ENCODE peak calls at places on chromosomes 7 and 10, in five cellular contexts. M is body of pancreas, C is kidney, L is HepG2, T is mesenchymal stem cell. F is an unnamed sample.

GRCh38 chr10:112792487-112793196 is 157.4 kb upstream of the TCF7L2 start:
- DNase-seq in L (no peak), C (peak; percentile 78), T (peak; percentile 61), M (peak; percentile 38), F (peak; percentile 68)

GRCh38 chr10:29326299-29326698 is 37.4 kb downstream of the LYZL1 start:
- DNase-seq in L (no peak), C (no peak), M (no peak), T (no peak), F (no peak)

GRCh38 chr7:1176891-1177373 is 16.9 kb upstream of the ZFAND2A start:
- DNase-seq in L (peak; percentile 39), T (peak; percentile 55), C (no peak), M (peak; percentile 84), F (peak; percentile 36)

GRCh38 chr7:39405591-39405990 is 160.6 kb upstream of the YAE1 start:
- DNase-seq in C (no peak), M (no peak), L (no peak), T (no peak), F (no peak)

GRCh38 chr7:33250421-33250827 is 121.1 kb downstream of the BBS9 start:
- DNase-seq in M (no peak), C (no peak), T (peak; percentile 6), L (no peak), F (peak; percentile 93)

GRCh38 chr7:42181566-42181965 is 55.4 kb downstream of the GLI3 start:
- DNase-seq in C (no peak), L (no peak), T (no peak), M (no peak), F (no peak)

GRCh38 chr10:124323145-124323725 is 95.5 kb downstream of the OAT start:
- DNase-seq in C (no peak), T (peak; percentile 66), M (no peak), L (no peak), F (no peak)

GRCh38 chr10:124733566-124734245 is 10.5 kb downstream of the FAM53B start:
- DNase-seq in M (no peak), C (peak; percentile 50), L (no peak), T (no peak), F (no peak)

GRCh38 chr10:119655566-119656001 is 4.4 kb downstream of the BAG3 start:
- DNase-seq in M (peak; percentile 29), L (no peak), T (peak; percentile 96), C (peak; percentile 67), F (peak; percentile 82)

GRCh38 chr7:40475681-40475982 is 340.8 kb downstream of the SUGCT start:
- DNase-seq in T (no peak), L (no peak), M (no peak), C (no peak), F (no peak)

GRCh38 chr10:79468015-79468560 is 22.7 kb upstream of the ZCCHC24 start:
- DNase-seq in L (no peak), M (no peak), T (no peak), C (no peak), F (no peak)

GRCh38 chr7:29442146-29442545 is 121.5 kb upstream of the PRR15 start:
- DNase-seq in C (no peak), M (peak; percentile 14), L (no peak), T (no peak), F (peak; percentile 35)

GRCh38 chr10:65907199-65907712 is 1018.6 kb upstream of the LRRTM3 start:
- DNase-seq in C (no peak), L (no peak), T (no peak), M (no peak), F (no peak)

GRCh38 chr10:65910209-65910608 is 1015.6 kb upstream of the LRRTM3 start:
- DNase-seq in T (no peak), L (no peak), C (no peak), M (no peak), F (no peak)

GRCh38 chr10:65911431-65911830 is 1014.4 kb upstream of the LRRTM3 start:
- DNase-seq in L (no peak), M (no peak), C (no peak), T (no peak), F (no peak)
- H3K4me1 ChIP-seq in L (no peaks in the 10 kb centered on the region), M (no peaks in the 10 kb centered on the region), C (no peaks in the 10 kb centered on the region), T (no peaks in the 10 kb centered on the region), F (no peaks in the 10 kb centered on the region)

GRCh38 chr10:71249996-71250395 is 37.6 kb downstream of the UNC5B start:
- DNase-seq in M (no peak), L (no peak), C (no peak), T (no peak), F (no peak)

GRCh38 chr10:71251319-71251718 is 38.9 kb downstream of the UNC5B start:
- DNase-seq in T (no peak), L (no peak), M (no peak), C (no peak), F (no peak)

GRCh38 chr10:71250842-71251241 is 38.5 kb downstream of the UNC5B start:
- DNase-seq in T (no peak), M (no peak), C (no peak), L (no peak), F (no peak)

GRCh38 chr10:71252195-71252594 is 39.8 kb downstream of the UNC5B start:
- DNase-seq in T (no peak), L (no peak), C (no peak), M (no peak), F (no peak)

DNA sequence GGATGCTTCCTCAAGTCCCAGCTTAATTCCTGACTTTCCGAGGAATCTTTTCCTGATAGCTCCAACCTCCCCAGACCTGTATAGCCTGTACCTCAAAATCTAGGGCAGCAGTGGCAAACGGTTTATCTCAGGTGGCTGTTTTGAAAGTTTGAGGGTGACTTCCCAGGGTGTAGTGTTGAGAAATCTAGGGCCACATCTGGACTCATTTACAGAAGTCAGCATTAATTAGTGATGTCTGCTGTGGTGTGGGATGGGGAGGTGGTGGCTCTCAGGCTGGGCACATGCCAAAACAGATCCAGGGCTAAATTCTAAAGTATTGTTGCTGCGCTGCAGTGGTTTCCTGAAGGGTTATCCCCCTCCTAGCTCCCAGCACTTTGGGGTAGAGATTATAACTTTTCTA is 38.0 kb downstream of the UNC5B start:
- DNase-seq in M (no peak), C (no peak), L (no peak), T (no peak), F (no peak)
- H3K4me1 ChIP-seq in M (peaks cover 11% of the 10 kb centered on the region), C (no peaks in the 10 kb centered on the region), L (no peaks in the 10 kb centered on the region), T (no peaks in the 10 kb centered on the region), F (peaks cover 8% of the 10 kb centered on the region)

GRCh38 chr7:100722480-100723212 is 2.4 kb downstream of the EPO start:
- DNase-seq in C (peak; percentile 60), T (no peak), M (peak; percentile 93), L (no peak), F (no peak)

GRCh38 chr7:100720645-100721504 is 607 bp downstream of the EPO start:
- DNase-seq in C (no peak), M (no peak), L (peak; percentile 35), T (no peak), F (no peak)

GRCh38 chr7:100726998-100727761 is 6.2 kb upstream of the ZAN start:
- DNase-seq in C (no peak), T (peak; percentile 51), L (peak; percentile 32), M (no peak), F (peak; percentile 97)

GRCh38 chr7:100721505-100721812 is 1.2 kb downstream of the EPO start:
- DNase-seq in T (no peak), C (no peak), M (no peak), L (no peak), F (no peak)

GRCh38 chr7:100723732-100724275 is 3.5 kb downstream of the EPO start:
- DNase-seq in C (no peak), M (peak; percentile 37), L (peak; percentile 44), T (no peak), F (no peak)
- H3K4me1 ChIP-seq in C (no peaks in the 10 kb centered on the region), M (peaks cover 58% of the 10 kb centered on the region), L (peaks cover 94% of the 10 kb centered on the region), T (peaks cover 9% of the 10 kb centered on the region), F (peaks cover 4% of the 10 kb centered on the region)

GRCh38 chr7:139747662-139748372 is 30.0 kb downstream of the HIPK2 start:
- DNase-seq in M (no peak), T (no peak), C (no peak), L (no peak), F (no peak)
- H3K4me1 ChIP-seq in M (peaks cover 37% of the 10 kb centered on the region), T (peaks cover 29% of the 10 kb centered on the region), C (peaks cover 45% of the 10 kb centered on the region), L (peaks cover 69% of the 10 kb centered on the region), F (peaks cover 6% of the 10 kb centered on the region)

GRCh38 chr10:69647101-69647500 is 17.1 kb downstream of the FAM241B start:
- DNase-seq in M (no peak), T (no peak), C (peak; percentile 5), L (no peak), F (no peak)
- H3K4me1 ChIP-seq in M (no peaks in the 10 kb centered on the region), T (peaks cover 22% of the 10 kb centered on the region), C (no peaks in the 10 kb centered on the region), L (no peaks in the 10 kb centered on the region), F (no peaks in the 10 kb centered on the region)

DNA sequence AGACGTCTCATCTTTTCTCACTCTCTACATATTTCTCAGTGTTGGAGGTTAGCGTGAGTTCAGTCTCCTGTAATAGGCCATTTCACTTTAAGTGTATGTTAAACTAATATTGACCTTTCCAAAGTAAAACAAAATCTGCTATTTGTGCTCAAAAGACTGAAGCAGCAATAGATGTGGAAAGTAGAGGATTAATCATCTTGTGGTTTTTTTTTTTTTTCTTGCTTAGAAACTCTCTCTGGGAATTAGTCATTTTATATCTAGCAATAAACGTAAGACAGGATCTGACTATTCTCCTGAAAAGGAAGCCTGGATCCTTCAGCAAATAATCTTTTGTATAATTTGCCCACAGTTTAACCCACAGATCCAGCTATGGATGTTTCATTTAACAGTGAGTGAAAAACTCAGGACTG is 81.7 kb downstream of the NRP1 start:
- DNase-seq in T (peak; percentile 77), L (peak; percentile 7), C (no peak), M (no peak), F (peak; percentile 88)
- H3K4me1 ChIP-seq in T (peaks cover 16% of the 10 kb centered on the region), L (peaks cover 56% of the 10 kb centered on the region), C (peaks cover 7% of the 10 kb centered on the region), M (no peaks in the 10 kb centered on the region), F (peaks cover 28% of the 10 kb centered on the region)

GRCh38 chr10:17005621-17006566 is 123.7 kb downstream of the CUBN start:
- DNase-seq in M (no peak), T (peak; percentile 50), C (no peak), L (no peak), F (peak; percentile 45)

GRCh38 chr10:17009228-17009700 is 120.3 kb downstream of the CUBN start:
- DNase-seq in M (no peak), T (peak; percentile 95), C (no peak), L (no peak), F (peak; percentile 78)

GRCh38 chr10:17007836-17008235 is 121.8 kb downstream of the CUBN start:
- DNase-seq in C (no peak), M (no peak), L (no peak), T (peak; percentile 74), F (peak; percentile 24)

GRCh38 chr10:17006631-17007161 is 122.9 kb downstream of the CUBN start:
- DNase-seq in L (no peak), M (no peak), C (no peak), T (peak; percentile 98), F (peak; percentile 74)

GRCh38 chr10:17007381-17007780 is 122.2 kb downstream of the CUBN start:
- DNase-seq in L (no peak), T (peak; percentile 61), C (no peak), M (no peak), F (peak; percentile 52)
- H3K4me1 ChIP-seq in L (no peaks in the 10 kb centered on the region), T (peaks cover 6% of the 10 kb centered on the region), C (no peaks in the 10 kb centered on the region), M (no peaks in the 10 kb centered on the region), F (peaks cover 38% of the 10 kb centered on the region)

GRCh38 chr10:71243756-71244637 is 31.6 kb downstream of the UNC5B start:
- DNase-seq in L (no peak), C (no peak), M (no peak), T (peak; percentile 78), F (peak; percentile 60)
- H3K4me1 ChIP-seq in L (no peaks in the 10 kb centered on the region), C (peaks cover 22% of the 10 kb centered on the region), M (peaks cover 20% of the 10 kb centered on the region), T (peaks cover 10% of the 10 kb centered on the region), F (peaks cover 25% of the 10 kb centered on the region)

F was measured in fibroblast of lung.